ENCODE peak calls at places on chromosomes 13 and 19, in six cellular contexts. O is BE2C; E is GM13976; G is esophagus squamous epithelium; I is CD4-positive, alpha-beta T cell; X is AG09309. B is an unnamed sample.

GRCh38 chr19:1262687-1263123 is 6.4 kb upstream of the CIRBP start:
- DNase-seq in O (no peak), E (no peak), G (no peak), I (no peak), X (no peak), B (peak)

GRCh38 chr19:16532440-16533273 is 9.6 kb downstream of the CHERP start:
- DNase-seq in O (no peak), E (no peak), G (no peak), I (no peak), X (no peak), B (no peak)

GRCh38 chr13:109665781-109666249 is 120.6 kb downstream of the IRS2 start:
- DNase-seq in O (no peak), E (no peak), G (no peak), I (no peak), X (no peak), B (no peak)

GRCh38 chr19:33734913-33735312 is 61.8 kb upstream of the KCTD15 start:
- DNase-seq in O (no peak), E (no peak), G (no peak), I (no peak), X (no peak), B (no peak)

GRCh38 chr13:63288576-63288975 is 1872.9 kb upstream of the PCDH20 start:
- DNase-seq in O (no peak), E (no peak), G (no peak), I (no peak), X (peak), B (no peak)

GRCh38 chr19:10000171-10000826 is 10.0 kb downstream of the COL5A3 start:
- DNase-seq in O (peak), E (peak), G (no peak), I (peak), X (no peak), B (peak)

GRCh38 chr13:112760440-112760839 is 70.6 kb downstream of the ATP11A start:
- DNase-seq in O (no peak), E (no peak), G (no peak), I (no peak), X (no peak), B (no peak)

GRCh38 chr19:51367565-51368365 is 1.0 kb downstream of the CLDND2 start:
- DNase-seq in O (peak), E (peak), G (peak), I (peak), X (peak), B (peak)

GRCh38 chr13:77523386-77523785 is 12.1 kb upstream of the SCEL start:
- DNase-seq in O (no peak), E (no peak), G (no peak), I (no peak), X (no peak), B (no peak)

GRCh38 chr19:33801411-33801810 is 4.7 kb downstream of the KCTD15 start:
- DNase-seq in O (no peak), E (no peak), G (no peak), I (no peak), X (no peak), B (no peak)

GRCh38 chr19:2883686-2884439 is 16.7 kb downstream of the ZNF556 start:
- DNase-seq in O (no peak), E (no peak), G (no peak), I (no peak), X (no peak), B (no peak)

GRCh38 chr19:2888739-2889224 is 11.9 kb upstream of the ZNF57 start:
- DNase-seq in O (no peak), E (no peak), G (no peak), I (peak), X (no peak), B (no peak)

GRCh38 chr19:2887391-2887914 is 13.3 kb upstream of the ZNF57 start:
- DNase-seq in O (peak), E (peak), G (no peak), I (no peak), X (peak), B (no peak)

DNA sequence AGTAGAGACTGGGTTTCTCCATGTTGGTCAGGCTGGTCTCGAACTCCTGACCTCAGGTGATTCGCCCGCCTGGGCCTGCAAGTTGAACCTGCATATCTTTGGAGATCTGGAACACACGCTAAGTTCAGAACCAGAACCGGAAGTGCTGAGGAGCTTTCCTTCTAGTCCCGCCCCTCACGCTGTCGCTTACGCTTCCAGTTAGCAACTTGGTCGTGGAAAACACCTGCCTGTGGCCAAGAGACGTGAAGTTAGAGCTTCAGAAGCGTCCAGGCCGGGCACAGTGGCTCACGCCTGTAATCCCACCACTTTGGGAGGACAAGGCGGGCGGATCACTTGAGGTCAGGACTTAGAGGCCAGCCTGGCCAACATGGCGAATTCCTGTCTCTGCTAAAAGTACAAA is 15.0 kb upstream of the ZNF57 start:
- DNase-seq in O (no peak), E (no peak), G (no peak), I (no peak), X (no peak), B (no peak)
- TF ChIP-seq CTCF in O (no peak), E (no peak), G (no peak), I (no peak), X (no peak), B (no peak)

GRCh38 chr13:99980201-99981114 is 1.1 kb upstream of the ZIC2 start:
- DNase-seq in O (peak), E (peak), G (no peak), I (peak), X (no peak), B (peak)
- TF ChIP-seq CTCF in O (no peak), E (no peak), G (no peak), I (no peak), X (no peak), B (no peak)

GRCh38 chr13:71674776-71675352 is 192.1 kb downstream of the DACH1 start:
- DNase-seq in O (no peak), E (no peak), G (no peak), I (no peak), X (no peak), B (no peak)
- TF ChIP-seq CTCF in O (peak), E (no peak), G (no peak), I (no peak), X (no peak), B (no peak)

DNA sequence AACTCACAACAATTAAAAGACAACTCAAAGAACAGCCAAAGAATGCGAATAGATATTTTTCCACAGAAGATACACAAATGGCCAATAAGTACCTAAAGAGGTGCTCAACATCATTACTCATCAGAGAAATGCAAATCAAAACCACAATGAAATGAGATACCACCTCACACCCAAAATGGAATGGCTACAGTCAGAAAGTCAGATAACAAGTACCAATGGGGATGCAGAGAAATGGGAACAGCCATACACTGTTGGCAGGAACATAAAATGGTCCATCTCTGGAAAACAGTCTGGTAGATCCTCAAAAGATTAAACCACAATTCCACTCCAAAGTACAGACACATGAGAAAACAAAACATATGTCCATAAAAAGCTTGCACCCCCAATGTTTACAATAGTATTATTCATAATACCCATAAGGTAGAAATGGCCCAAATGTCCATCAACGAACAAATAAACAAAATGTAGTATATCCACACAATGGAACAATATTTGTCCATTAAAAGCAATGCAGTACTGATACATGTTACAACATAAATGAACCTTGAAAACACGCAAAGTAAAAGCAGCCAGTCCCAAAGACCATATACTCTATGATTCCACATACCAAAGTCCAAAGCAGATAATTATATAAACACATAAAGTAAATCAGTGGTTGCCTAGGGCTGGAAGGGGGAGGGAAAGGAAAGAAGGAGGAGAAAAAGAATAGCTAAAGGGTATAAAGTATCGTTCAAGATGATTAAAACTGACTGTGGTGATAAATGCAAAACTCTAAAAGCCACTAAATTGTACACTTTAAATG is 19.6 kb downstream of the USP12 start:
- DNase-seq in O (no peak), E (no peak), G (no peak), I (no peak), X (no peak), B (no peak)
- TF ChIP-seq CTCF in O (no peak), E (no peak), G (no peak), I (no peak), X (no peak), B (no peak)

GRCh38 chr19:13796301-13797057 is 1.2 kb downstream of the ZSWIM4 start:
- DNase-seq in O (no peak), E (peak), G (no peak), I (no peak), X (peak), B (peak)
- TF ChIP-seq CTCF in O (no peak), E (no peak), G (no peak), I (no peak), X (peak), B (no peak)